ENCODE peak calls at places on chromosomes 16 and 17, in six cellular contexts. One of them, this sample, is unnamed. For H3K9me3 and H3K4me1, the result is how much of the 10 kb centered on the place peaks cover.

GRCh38 chr16:14302031-14302398 is 230.9 kb downstream of the MRTFB start:
- DNase-seq in tibial nerve: no peak
- DNase-seq in transverse colon: peak
- DNase-seq in heart left ventricle: peak
- DNase-seq in effector memory CD4-positive, alpha-beta T cell: no peak
- DNase-seq in left lung: peak
- DNase-seq in this sample: peak

GRCh38 chr16:2787961-2788360 is 601 bp upstream of the PRSS33 start:
- DNase-seq in tibial nerve: no peak
- DNase-seq in transverse colon: no peak
- DNase-seq in heart left ventricle: no peak
- DNase-seq in effector memory CD4-positive, alpha-beta T cell: no peak
- DNase-seq in left lung: no peak
- DNase-seq in this sample: no peak

GRCh38 chr17:76054112-76054476 is 18.2 kb downstream of the SRP68 start:
- DNase-seq in tibial nerve: no peak
- DNase-seq in transverse colon: no peak
- DNase-seq in heart left ventricle: no peak
- DNase-seq in effector memory CD4-positive, alpha-beta T cell: no peak
- DNase-seq in left lung: no peak
- DNase-seq in this sample: no peak

GRCh38 chr16:17368951-17369350 is 101.8 kb downstream of the XYLT1 start:
- DNase-seq in tibial nerve: no peak
- DNase-seq in transverse colon: no peak
- DNase-seq in heart left ventricle: no peak
- DNase-seq in effector memory CD4-positive, alpha-beta T cell: no peak
- DNase-seq in left lung: no peak
- DNase-seq in this sample: no peak

GRCh38 chr17:13273744-13274295 is 256.0 kb upstream of the ELAC2 start:
- DNase-seq in tibial nerve: no peak
- DNase-seq in transverse colon: no peak
- DNase-seq in heart left ventricle: no peak
- DNase-seq in effector memory CD4-positive, alpha-beta T cell: no peak
- DNase-seq in left lung: no peak
- DNase-seq in this sample: no peak

GRCh38 chr16:65489531-65490023 is 367.7 kb upstream of the CDH11 start:
- DNase-seq in tibial nerve: no peak
- DNase-seq in transverse colon: no peak
- DNase-seq in heart left ventricle: no peak
- DNase-seq in effector memory CD4-positive, alpha-beta T cell: no peak
- DNase-seq in left lung: no peak
- DNase-seq in this sample: no peak

GRCh38 chr17:22270381-22270780 is 578.1 kb downstream of the KCNJ18 start:
- DNase-seq in tibial nerve: no peak
- DNase-seq in transverse colon: no peak
- DNase-seq in heart left ventricle: no peak
- DNase-seq in effector memory CD4-positive, alpha-beta T cell: no peak
- DNase-seq in left lung: no peak
- DNase-seq in this sample: no peak

GRCh38 chr16:14219983-14220382 is 148.9 kb downstream of the MRTFB start:
- DNase-seq in tibial nerve: no peak
- DNase-seq in transverse colon: no peak
- DNase-seq in heart left ventricle: no peak
- DNase-seq in effector memory CD4-positive, alpha-beta T cell: no peak
- DNase-seq in left lung: no peak
- DNase-seq in this sample: no peak

GRCh38 chr16:1559446-1559975 is 26.0 kb downstream of the TMEM204 start:
- DNase-seq in tibial nerve: no peak
- DNase-seq in transverse colon: no peak
- DNase-seq in heart left ventricle: no peak
- DNase-seq in effector memory CD4-positive, alpha-beta T cell: no peak
- DNase-seq in left lung: no peak
- DNase-seq in this sample: no peak

GRCh38 chr17:37483311-37484039 is 6.2 kb upstream of the DUSP14 start:
- DNase-seq in tibial nerve: no peak
- DNase-seq in transverse colon: peak
- DNase-seq in heart left ventricle: peak
- DNase-seq in effector memory CD4-positive, alpha-beta T cell: no peak
- DNase-seq in left lung: no peak
- DNase-seq in this sample: no peak

GRCh38 chr17:58329808-58330543 is 1.4 kb upstream of the TSPOAP1 start:
- DNase-seq in tibial nerve: no peak
- DNase-seq in transverse colon: no peak
- DNase-seq in heart left ventricle: no peak
- DNase-seq in effector memory CD4-positive, alpha-beta T cell: peak
- DNase-seq in left lung: no peak
- DNase-seq in this sample: no peak

GRCh38 chr16:86664518-86665318 is 86.4 kb downstream of the FOXL1 start:
- DNase-seq in tibial nerve: no peak
- DNase-seq in transverse colon: peak
- DNase-seq in heart left ventricle: no peak
- DNase-seq in effector memory CD4-positive, alpha-beta T cell: no peak
- DNase-seq in left lung: no peak
- DNase-seq in this sample: no peak

GRCh38 chr17:41773190-41773588 is 13.3 kb downstream of the JUP start:
- DNase-seq in tibial nerve: no peak
- DNase-seq in transverse colon: peak
- DNase-seq in heart left ventricle: peak
- DNase-seq in effector memory CD4-positive, alpha-beta T cell: no peak
- DNase-seq in left lung: peak
- DNase-seq in this sample: peak

GRCh38 chr17:7440113-7440822 is 956 bp downstream of the FGF11 start:
- DNase-seq in tibial nerve: no peak
- DNase-seq in transverse colon: peak
- DNase-seq in heart left ventricle: peak
- DNase-seq in effector memory CD4-positive, alpha-beta T cell: no peak
- DNase-seq in left lung: no peak
- DNase-seq in this sample: peak

GRCh38 chr16:76749780-76750375 is 441.1 kb upstream of the MON1B start:
- DNase-seq in tibial nerve: no peak
- DNase-seq in transverse colon: no peak
- DNase-seq in heart left ventricle: no peak
- DNase-seq in effector memory CD4-positive, alpha-beta T cell: no peak
- DNase-seq in left lung: no peak
- DNase-seq in this sample: no peak

GRCh38 chr16:84374160-84374489 is 5.8 kb downstream of the ATP2C2 start:
- DNase-seq in tibial nerve: no peak
- DNase-seq in transverse colon: no peak
- DNase-seq in heart left ventricle: no peak
- DNase-seq in effector memory CD4-positive, alpha-beta T cell: no peak
- DNase-seq in left lung: no peak
- DNase-seq in this sample: no peak

GRCh38 chr16:50067290-50067853 is 1.6 kb downstream of the HEATR3 start:
- DNase-seq in tibial nerve: no peak
- DNase-seq in transverse colon: no peak
- DNase-seq in heart left ventricle: no peak
- DNase-seq in effector memory CD4-positive, alpha-beta T cell: no peak
- DNase-seq in left lung: no peak
- DNase-seq in this sample: peak

GRCh38 chr17:77619851-77620250 is 338.7 kb upstream of the TNRC6C start:
- DNase-seq in tibial nerve: no peak
- DNase-seq in transverse colon: no peak
- DNase-seq in heart left ventricle: no peak
- DNase-seq in effector memory CD4-positive, alpha-beta T cell: no peak
- DNase-seq in left lung: no peak
- DNase-seq in this sample: no peak

GRCh38 chr16:29974291-29975133 is 844 bp downstream of the TAOK2 start:
- DNase-seq in tibial nerve: no peak
- DNase-seq in transverse colon: peak
- DNase-seq in heart left ventricle: peak
- DNase-seq in effector memory CD4-positive, alpha-beta T cell: no peak
- DNase-seq in left lung: peak
- DNase-seq in this sample: peak

GRCh38 chr17:29158515-29159275 is 21.5 kb downstream of the MYO18A start:
- DNase-seq in tibial nerve: no peak
- DNase-seq in transverse colon: no peak
- DNase-seq in heart left ventricle: no peak
- DNase-seq in effector memory CD4-positive, alpha-beta T cell: no peak
- DNase-seq in left lung: no peak
- DNase-seq in this sample: no peak

GRCh38 chr16:87309912-87310485 is 7.2 kb downstream of the C16orf95 start:
- DNase-seq in tibial nerve: no peak
- DNase-seq in transverse colon: no peak
- DNase-seq in heart left ventricle: no peak
- DNase-seq in effector memory CD4-positive, alpha-beta T cell: no peak
- DNase-seq in left lung: no peak
- DNase-seq in this sample: no peak

GRCh38 chr17:76327689-76328088 is 19.6 kb upstream of the QRICH2 start:
- DNase-seq in tibial nerve: no peak
- DNase-seq in transverse colon: no peak
- DNase-seq in heart left ventricle: no peak
- DNase-seq in effector memory CD4-positive, alpha-beta T cell: no peak
- DNase-seq in left lung: peak
- DNase-seq in this sample: no peak

GRCh38 chr17:8611135-8611534 is 19.4 kb downstream of the MYH10 start:
- DNase-seq in tibial nerve: no peak
- DNase-seq in transverse colon: no peak
- DNase-seq in heart left ventricle: no peak
- DNase-seq in effector memory CD4-positive, alpha-beta T cell: no peak
- DNase-seq in left lung: no peak
- DNase-seq in this sample: no peak

GRCh38 chr16:3089717-3090592 is 9.1 kb downstream of the ZSCAN10 start:
- DNase-seq in tibial nerve: no peak
- DNase-seq in transverse colon: no peak
- DNase-seq in heart left ventricle: no peak
- DNase-seq in effector memory CD4-positive, alpha-beta T cell: no peak
- DNase-seq in left lung: no peak
- DNase-seq in this sample: no peak

DNA sequence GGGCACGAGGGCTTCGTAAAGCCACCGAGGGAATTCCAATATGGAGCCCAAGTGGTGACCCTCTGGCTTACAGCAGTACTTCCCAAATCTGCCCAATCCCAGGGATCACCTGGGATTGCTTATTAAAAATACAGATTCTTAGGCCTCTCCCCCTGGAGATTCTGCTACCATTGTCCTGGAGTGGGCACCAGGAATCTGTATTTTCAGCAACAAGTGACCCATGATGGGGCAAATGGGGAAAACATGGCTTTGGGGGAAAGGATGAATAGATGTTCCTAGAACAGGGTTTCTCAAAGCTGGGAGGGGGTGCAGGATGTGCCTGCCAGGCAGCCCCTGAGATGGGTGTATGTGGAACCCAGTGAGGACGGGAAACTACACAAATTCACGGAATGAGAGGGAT is 40.6 kb downstream of the EMP2 start:
- DNase-seq in tibial nerve: no peak
- DNase-seq in transverse colon: no peak
- DNase-seq in heart left ventricle: no peak
- DNase-seq in effector memory CD4-positive, alpha-beta T cell: no peak
- DNase-seq in left lung: no peak
- DNase-seq in this sample: no peak
- H3K9me3 ChIP-seq in tibial nerve: under half
- H3K9me3 ChIP-seq in transverse colon: under half
- H3K9me3 ChIP-seq in heart left ventricle: under half
- H3K9me3 ChIP-seq in effector memory CD4-positive, alpha-beta T cell: under half
- H3K9me3 ChIP-seq in left lung: under half
- H3K9me3 ChIP-seq in this sample: under half

DNA sequence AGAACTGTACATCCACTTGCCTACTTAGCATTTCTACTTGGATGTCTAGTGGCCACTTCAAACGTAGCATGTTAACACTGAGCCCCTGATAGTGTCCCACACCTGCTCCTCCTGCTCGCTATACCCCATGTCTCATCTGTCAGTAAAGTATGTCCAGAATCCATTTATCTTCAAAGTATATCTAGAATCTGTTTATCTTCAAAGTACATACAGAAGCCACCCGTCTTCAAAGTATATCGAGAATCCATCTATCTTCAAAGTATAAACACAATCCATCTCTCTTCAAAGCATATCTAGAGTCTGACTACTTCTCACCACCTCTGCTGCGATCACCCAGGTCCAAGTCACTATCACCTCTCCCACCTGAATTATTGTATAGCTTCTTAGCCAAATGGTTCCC is 43.8 kb downstream of the MYO1D start:
- DNase-seq in tibial nerve: no peak
- DNase-seq in transverse colon: no peak
- DNase-seq in heart left ventricle: no peak
- DNase-seq in effector memory CD4-positive, alpha-beta T cell: no peak
- DNase-seq in left lung: no peak
- DNase-seq in this sample: no peak
- H3K4me1 ChIP-seq in tibial nerve: under half
- H3K4me1 ChIP-seq in transverse colon: under half
- H3K4me1 ChIP-seq in heart left ventricle: under half
- H3K4me1 ChIP-seq in effector memory CD4-positive, alpha-beta T cell: under half
- H3K4me1 ChIP-seq in left lung: under half
- H3K4me1 ChIP-seq in this sample: under half

GRCh38 chr17:82949984-82950383 is 110.2 kb upstream of the ZNF750 start:
- DNase-seq in tibial nerve: no peak
- DNase-seq in transverse colon: no peak
- DNase-seq in heart left ventricle: no peak
- DNase-seq in effector memory CD4-positive, alpha-beta T cell: no peak
- DNase-seq in left lung: no peak
- DNase-seq in this sample: no peak

GRCh38 chr17:82947051-82947991 is 107.5 kb upstream of the ZNF750 start:
- DNase-seq in tibial nerve: no peak
- DNase-seq in transverse colon: no peak
- DNase-seq in heart left ventricle: no peak
- DNase-seq in effector memory CD4-positive, alpha-beta T cell: no peak
- DNase-seq in left lung: peak
- DNase-seq in this sample: no peak

GRCh38 chr17:82949361-82949760 is 109.5 kb upstream of the ZNF750 start:
- DNase-seq in tibial nerve: no peak
- DNase-seq in transverse colon: no peak
- DNase-seq in heart left ventricle: no peak
- DNase-seq in effector memory CD4-positive, alpha-beta T cell: no peak
- DNase-seq in left lung: peak
- DNase-seq in this sample: no peak

GRCh38 chr17:82948081-82948511 is 108.3 kb upstream of the ZNF750 start:
- DNase-seq in tibial nerve: no peak
- DNase-seq in transverse colon: peak
- DNase-seq in heart left ventricle: no peak
- DNase-seq in effector memory CD4-positive, alpha-beta T cell: no peak
- DNase-seq in left lung: peak
- DNase-seq in this sample: no peak

GRCh38 chr17:82948957-82949356 is 109.1 kb upstream of the ZNF750 start:
- DNase-seq in tibial nerve: no peak
- DNase-seq in transverse colon: no peak
- DNase-seq in heart left ventricle: no peak
- DNase-seq in effector memory CD4-positive, alpha-beta T cell: no peak
- DNase-seq in left lung: no peak
- DNase-seq in this sample: no peak
- H3K9me3 ChIP-seq in tibial nerve: under half
- H3K9me3 ChIP-seq in transverse colon: under half
- H3K9me3 ChIP-seq in heart left ventricle: under half
- H3K9me3 ChIP-seq in effector memory CD4-positive, alpha-beta T cell: under half
- H3K9me3 ChIP-seq in left lung: under half
- H3K9me3 ChIP-seq in this sample: under half

DNA sequence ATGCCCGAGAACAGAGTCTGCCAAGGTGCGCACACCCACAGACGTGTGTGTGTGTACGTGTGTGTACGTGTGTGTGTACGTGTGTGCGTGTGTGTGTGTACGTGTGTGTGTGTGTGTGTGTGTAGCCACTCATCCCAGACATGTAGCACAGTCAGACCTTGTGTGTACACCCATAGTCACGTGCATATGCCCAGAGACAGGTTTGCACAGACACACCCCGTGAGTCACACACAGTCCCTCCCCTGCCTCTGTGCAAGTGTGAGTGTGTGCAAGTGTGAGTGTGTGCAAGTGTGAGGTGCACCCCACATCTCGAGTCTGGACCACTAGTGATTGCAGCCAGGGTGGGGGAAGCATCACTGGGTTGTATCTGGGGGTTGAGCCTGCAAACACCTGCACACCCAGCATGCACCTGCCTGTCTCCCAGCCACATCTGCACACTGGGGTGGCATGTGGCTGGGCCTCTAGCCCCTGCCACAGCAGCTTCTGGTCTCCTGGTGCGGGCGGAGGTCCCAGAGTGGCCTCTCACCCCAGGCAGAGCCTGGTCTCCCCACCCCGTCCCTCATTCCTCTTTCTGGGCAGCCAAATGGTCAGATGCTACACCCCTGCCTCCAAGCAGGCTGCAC is 23.6 kb downstream of the BAHCC1 start:
- DNase-seq in tibial nerve: no peak
- DNase-seq in transverse colon: no peak
- DNase-seq in heart left ventricle: no peak
- DNase-seq in effector memory CD4-positive, alpha-beta T cell: no peak
- DNase-seq in left lung: no peak
- DNase-seq in this sample: no peak
- H3K4me1 ChIP-seq in tibial nerve: under half
- H3K4me1 ChIP-seq in transverse colon: under half
- H3K4me1 ChIP-seq in heart left ventricle: half or more
- H3K4me1 ChIP-seq in effector memory CD4-positive, alpha-beta T cell: under half
- H3K4me1 ChIP-seq in left lung: under half
- H3K4me1 ChIP-seq in this sample: half or more